ENCODE peak calls at places on chromosomes 6 and 20, in four cellular contexts. R, N, L and G are unnamed samples.

GRCh38 chr20:34938466-34939163 is 17.0 kb downstream of the GSS start:
- DNase-seq in N (peak), L (no peak), R (no peak), G (no peak)

GRCh38 chr20:3966571-3966970 is 48.8 kb downstream of the RNF24 start:
- DNase-seq in N (no peak), R (no peak), L (no peak), G (no peak)

GRCh38 chr20:4817230-4817671 is 95.5 kb downstream of the PRND start:
- DNase-seq in N (no peak), L (no peak), R (no peak), G (no peak)

GRCh38 chr20:7362601-7363000 is 577.7 kb downstream of the HAO1 start:
- DNase-seq in N (no peak), L (no peak), R (no peak), G (no peak)

GRCh38 chr6:136921521-136921935 is 573 bp upstream of the SLC35D3 start:
- DNase-seq in R (no peak), N (no peak), L (no peak), G (peak)

GRCh38 chr20:14687317-14687716 is 349.9 kb upstream of the FLRT3 start:
- DNase-seq in N (no peak), L (no peak), R (no peak), G (no peak)

GRCh38 chr6:22108199-22108598 is 188.6 kb downstream of the PRL start:
- DNase-seq in L (no peak), N (no peak), R (no peak), G (no peak)

GRCh38 chr6:56699066-56699654 is 56.5 kb upstream of the DST start:
- DNase-seq in R (no peak), N (no peak), L (no peak), G (no peak)

GRCh38 chr20:16476032-16476431 is 97.2 kb downstream of the KIF16B start:
- DNase-seq in L (peak), R (no peak), N (no peak), G (peak)

GRCh38 chr6:169824848-169825557 is 73.6 kb downstream of the ERMARD start:
- DNase-seq in L (no peak), N (no peak), R (no peak), G (no peak)

GRCh38 chr6:135149376-135149775 is 31.7 kb upstream of the MYB start:
- DNase-seq in L (no peak), R (no peak), N (no peak), G (no peak)

GRCh38 chr6:170114956-170115855 is 175.7 kb downstream of the DLL1 start:
- DNase-seq in R (no peak), L (no peak), N (peak), G (no peak)

GRCh38 chr6:29847871-29848630 is 20.4 kb downstream of the HLA-G start:
- DNase-seq in R (peak), N (peak), L (peak), G (peak)

GRCh38 chr6:11012976-11013375 is 31.1 kb downstream of the ELOVL2 start:
- DNase-seq in R (no peak), N (no peak), L (no peak), G (no peak)

GRCh38 chr6:111573118-111573883 is 32.4 kb downstream of the TRAF3IP2 start:
- DNase-seq in R (no peak), N (peak), L (no peak), G (no peak)

GRCh38 chr6:65707134-65707826 is at the start of gene EYS:
- DNase-seq in L (no peak), R (no peak), N (no peak), G (no peak)

GRCh38 chr20:34420975-34421374 is 57.9 kb downstream of the ITCH start:
- DNase-seq in R (no peak), L (no peak), N (no peak), G (no peak)

GRCh38 chr6:41306187-41306854 is 19.8 kb upstream of the TREM1 start:
- DNase-seq in R (no peak), L (no peak), N (no peak), G (no peak)

GRCh38 chr6:151630991-151631655 is 137.3 kb downstream of the CCDC170 start:
- DNase-seq in R (no peak), L (no peak), N (no peak), G (no peak)

GRCh38 chr6:8100159-8100854 is 2.0 kb downstream of the EEF1E1 start:
- DNase-seq in L (no peak), N (no peak), R (no peak), G (no peak)

GRCh38 chr20:11917663-11918062 is at the start of gene BTBD3:
- DNase-seq in R (no peak), N (peak), L (no peak), G (no peak)

GRCh38 chr20:32983459-32984112 is 20.6 kb downstream of the SUN5 start:
- DNase-seq in N (no peak), L (no peak), R (no peak), G (no peak)

GRCh38 chr6:137176729-137177128 is 3.3 kb upstream of the IL22RA2 start:
- DNase-seq in N (no peak), R (no peak), L (no peak), G (no peak)

GRCh38 chr6:117280922-117281321 is 15.6 kb downstream of the VGLL2 start:
- DNase-seq in L (no peak), N (no peak), R (no peak), G (no peak)

GRCh38 chr6:130697661-130698535 is 129.3 kb upstream of the SMLR1 start:
- DNase-seq in R (no peak), L (peak), N (no peak), G (peak)

GRCh38 chr6:50185006-50185405 is 135.3 kb upstream of the DEFB112 start:
- DNase-seq in R (no peak), N (no peak), L (no peak), G (no peak)

GRCh38 chr6:137148291-137149076 is 25.0 kb downstream of the IL22RA2 start:
- DNase-seq in R (no peak), L (no peak), N (peak), G (no peak)

GRCh38 chr20:4800131-4800530 is 78.4 kb downstream of the PRND start:
- DNase-seq in R (no peak), L (no peak), N (no peak), G (no peak)

GRCh38 chr6:41427642-41428401 is 92.4 kb downstream of the NCR2 start:
- DNase-seq in N (peak), L (no peak), R (peak), G (no peak)

GRCh38 chr20:49603209-49603627 is 35.3 kb upstream of the PTGIS start:
- DNase-seq in N (no peak), R (no peak), L (no peak), G (no peak)

GRCh38 chr20:49872056-49872455 is 43.3 kb downstream of the SPATA2 start:
- DNase-seq in N (no peak), L (no peak), R (no peak), G (no peak)

GRCh38 chr6:139931746-139932145 is 557.3 kb upstream of the CITED2 start:
- DNase-seq in R (no peak), L (no peak), N (no peak), G (no peak)

GRCh38 chr20:1500496-1500895 is 9.3 kb upstream of the SIRPB2 start:
- DNase-seq in N (no peak), R (no peak), L (no peak), G (no peak)

GRCh38 chr20:49786671-49787370 is 25.8 kb upstream of the SLC9A8 start:
- DNase-seq in N (no peak), L (no peak), R (no peak), G (no peak)

GRCh38 chr6:136753624-136754023 is 38.7 kb downstream of the MAP3K5 start:
- DNase-seq in N (no peak), R (no peak), L (no peak), G (no peak)

GRCh38 chr6:30259140-30260035 is 46.2 kb upstream of the TRIM26 start:
- DNase-seq in L (peak), N (peak), R (peak), G (peak)

GRCh38 chr6:134630468-134631180 is 312.7 kb upstream of the SGK1 start:
- DNase-seq in N (no peak), R (no peak), L (no peak), G (no peak)

GRCh38 chr20:3766832-3767433 is 620 bp downstream of the ADISSP start:
- DNase-seq in R (no peak), N (peak), L (no peak), G (no peak)

DNA sequence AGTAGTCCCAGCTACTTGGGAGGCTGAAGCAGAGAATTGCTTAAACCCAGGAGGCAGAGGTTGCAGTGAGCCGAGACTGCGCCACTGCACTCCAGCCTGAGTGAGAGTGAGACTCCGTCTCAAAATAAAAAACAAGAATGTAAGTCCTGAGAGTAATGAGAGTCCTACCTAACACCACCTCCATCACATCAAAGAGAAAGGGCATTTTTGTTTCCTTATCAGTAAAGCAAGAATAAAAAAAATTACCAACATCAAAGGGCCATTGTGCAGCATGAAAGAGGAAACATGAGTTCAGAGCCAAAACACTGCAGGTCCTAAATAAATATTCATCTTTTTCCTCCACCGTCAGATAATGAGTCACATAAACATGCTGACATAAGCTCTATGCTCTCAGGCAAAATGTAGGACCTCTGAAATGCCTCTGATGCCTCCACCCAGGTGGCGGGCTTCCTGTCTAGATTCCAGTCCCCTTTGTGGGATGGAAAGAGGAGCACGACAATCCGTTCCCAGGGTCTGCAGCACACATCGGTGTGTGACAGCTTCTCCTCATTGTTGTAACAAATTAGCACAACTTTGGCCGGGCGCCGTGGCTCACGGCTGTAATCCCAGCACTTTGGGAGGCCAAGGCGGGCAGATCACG is 7.2 kb downstream of the ATP9A start:
- DNase-seq in L (no peak), N (no peak), R (peak), G (no peak)
- TF ChIP-seq POLR2AphosphoS5 in L (no peak), N (no peak), R (no peak), G (no peak)

GRCh38 chr6:113655761-113656160 is 201.4 kb upstream of the MARCKS start:
- DNase-seq in N (no peak), L (no peak), R (no peak), G (no peak)

GRCh38 chr6:113650610-113650979 is 206.6 kb upstream of the MARCKS start:
- DNase-seq in N (no peak), R (no peak), L (no peak), G (no peak)

GRCh38 chr6:113651920-113652319 is 205.2 kb upstream of the MARCKS start:
- DNase-seq in L (no peak), N (no peak), R (no peak), G (no peak)

GRCh38 chr6:113651120-113651519 is 206.0 kb upstream of the MARCKS start:
- DNase-seq in N (no peak), L (no peak), R (no peak), G (no peak)

DNA sequence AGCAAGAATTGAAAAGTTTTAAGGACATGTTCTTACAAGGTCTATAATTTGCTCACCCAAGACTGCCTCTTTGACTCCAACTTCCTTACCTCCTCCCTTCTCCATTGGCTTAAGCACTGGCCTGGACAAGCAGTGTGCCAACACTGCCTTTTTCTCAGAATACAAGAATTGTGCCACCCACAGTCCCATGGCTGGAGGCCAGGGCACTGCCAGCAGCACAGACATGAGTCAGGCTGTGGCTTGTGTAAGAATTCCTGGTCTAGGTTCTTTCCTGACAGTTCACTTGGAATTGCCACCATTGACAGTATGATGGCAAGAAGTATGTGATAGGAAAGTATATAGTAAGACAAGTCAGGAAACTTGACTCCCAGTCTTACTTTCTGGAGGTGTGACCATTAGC is 202.7 kb upstream of the MARCKS start:
- DNase-seq in N (peak), R (no peak), L (no peak), G (no peak)
- TF ChIP-seq POLR2A in N (no peak), R (no peak), L (no peak), G (no peak)

GRCh38 chr6:36885461-36886401 is at the start of gene C6orf89:
- DNase-seq in L (peak), N (peak), R (peak), G (peak)
- TF ChIP-seq POLR2AphosphoS5 in L (peak), N (peak), R (no peak), G (peak)

DNA sequence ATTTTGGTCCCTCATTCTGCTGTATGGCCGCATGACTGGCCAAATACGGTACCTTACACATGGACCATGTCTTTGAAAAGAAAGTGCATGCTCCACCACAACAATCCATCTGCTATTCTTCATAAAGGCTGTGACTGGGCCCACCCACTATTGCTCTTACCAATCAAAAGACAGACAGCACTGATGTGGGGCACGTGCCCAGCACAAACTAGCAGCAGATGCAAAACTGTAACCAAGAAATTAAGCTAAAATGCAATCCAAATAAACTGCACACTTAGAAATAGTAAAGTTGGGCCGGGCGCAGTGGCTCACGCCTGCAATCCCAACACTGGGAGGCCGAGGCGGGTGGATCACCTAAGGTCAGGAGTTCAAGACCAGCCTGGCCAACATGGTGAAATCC is 20.5 kb downstream of the MDN1 start:
- DNase-seq in N (no peak), R (no peak), L (no peak), G (no peak)
- TF ChIP-seq POLR2A in N (no peak), R (no peak), L (no peak), G (no peak)